ENCODE peak calls at places on chromosomes 12 and 14, in five cellular contexts. W is NCI-H2029 treated with DMSO at 0.1 percent for 48 hours; E is NCI-H774; U is stimulated activated naive CD4-positive, alpha-beta T cell; T is lung microvascular endothelial cell. Z is an unnamed sample.
A peak's percentile ranks its signal among the peaks of the same experiment; 100 is the strongest.

GRCh38 chr12:45725631-45726593 is 3.6 kb upstream of the ARID2 start:
- DNase-seq in W (peak; percentile 28), E (peak; percentile 33), T (peak; percentile 68), U (peak; percentile 42), Z (no peak)

GRCh38 chr12:113688313-113688712 is 216.6 kb upstream of the LHX5 start:
- DNase-seq in W (no peak), E (no peak), T (no peak), U (no peak), Z (no peak)

GRCh38 chr12:39723831-39724230 is 104.2 kb upstream of the ABCD2 start:
- DNase-seq in W (no peak), T (peak; percentile 18), U (no peak), E (no peak), Z (no peak)

GRCh38 chr14:22178330-22178981 is 410.6 kb downstream of the DAD1 start:
- DNase-seq in E (no peak), U (peak; percentile 19), T (no peak), W (no peak), Z (no peak)

GRCh38 chr14:50531595-50532501 is 521 bp downstream of the MAP4K5 start:
- DNase-seq in T (peak; percentile 57), E (no peak), U (no peak), W (no peak), Z (no peak)

GRCh38 chr12:121009744-121010143 is 6.5 kb downstream of the C12orf43 start:
- DNase-seq in U (no peak), W (no peak), E (no peak), T (no peak), Z (no peak)

GRCh38 chr14:54502602-54503001 is 7.1 kb upstream of the CGRRF1 start:
- DNase-seq in W (no peak), T (no peak), U (no peak), E (no peak), Z (no peak)

GRCh38 chr12:92769124-92769901 is 66.5 kb downstream of the PLEKHG7 start:
- DNase-seq in E (no peak), U (no peak), W (no peak), T (peak; percentile 91), Z (no peak)

GRCh38 chr12:121038861-121039654 is at the start of gene OASL:
- DNase-seq in W (no peak), U (peak; percentile 38), T (peak; percentile 28), E (no peak), Z (no peak)

GRCh38 chr14:105528859-105529505 is 2.6 kb downstream of the TMEM121 start:
- DNase-seq in U (no peak), W (no peak), T (no peak), E (no peak), Z (no peak)

GRCh38 chr12:93877446-93877845 is 200.3 kb downstream of the CRADD start:
- DNase-seq in T (no peak), W (no peak), E (no peak), U (no peak), Z (no peak)

GRCh38 chr14:50039734-50040400 is 76.5 kb downstream of the VCPKMT start:
- DNase-seq in W (no peak), U (no peak), T (peak; percentile 30), E (no peak), Z (no peak)

GRCh38 chr14:71049435-71050147 is 142.3 kb downstream of the PCNX1 start:
- DNase-seq in W (no peak), T (no peak), E (no peak), U (no peak), Z (no peak)

GRCh38 chr12:90090929-90091651 is 382.5 kb upstream of the ATP2B1 start:
- DNase-seq in E (no peak), U (no peak), W (no peak), T (peak; percentile 70), Z (no peak)

GRCh38 chr12:116525418-116526001 is 33.7 kb upstream of the MAP1LC3B2 start:
- DNase-seq in W (no peak), U (no peak), E (no peak), T (peak; percentile 73), Z (peak; percentile 75)

GRCh38 chr12:131452444-131452860 is 258.4 kb upstream of the SFSWAP start:
- DNase-seq in U (no peak), W (no peak), T (no peak), E (no peak), Z (no peak)

GRCh38 chr12:46483572-46484395 is 111.2 kb upstream of the SLC38A2 start:
- DNase-seq in W (no peak), U (no peak), E (no peak), T (peak; percentile 70), Z (no peak)

GRCh38 chr14:92930737-92931602 is 8.0 kb downstream of the CHGA start:
- DNase-seq in U (no peak), E (no peak), W (no peak), T (no peak), Z (no peak)

GRCh38 chr12:45674583-45674982 is 54.9 kb upstream of the ARID2 start:
- DNase-seq in E (no peak), T (peak; percentile 95), W (peak; percentile 70), U (no peak), Z (no peak)

GRCh38 chr14:73245401-73246325 is 8.4 kb downstream of the PAPLN start:
- DNase-seq in U (no peak), E (peak; percentile 39), T (peak; percentile 62), W (no peak), Z (no peak)

GRCh38 chr14:22812744-22813143 is 2.5 kb downstream of the SLC7A7 start:
- DNase-seq in E (no peak), U (no peak), W (no peak), T (no peak), Z (no peak)

GRCh38 chr12:56375598-56376434 is 13.2 kb upstream of the APOF start:
- DNase-seq in E (no peak), W (no peak), T (no peak), U (no peak), Z (no peak)

GRCh38 chr12:112013601-112014402 is 576 bp downstream of the ERP29 start:
- DNase-seq in E (peak; percentile 78), W (peak; percentile 52), T (peak; percentile 89), U (peak; percentile 52), Z (peak; percentile 78)

GRCh38 chr12:77485961-77486579 is 344.6 kb upstream of the NAV3 start:
- DNase-seq in W (no peak), E (no peak), U (no peak), T (no peak), Z (no peak)

GRCh38 chr14:68820119-68820518 is 27.3 kb upstream of the ZFP36L1 start:
- DNase-seq in E (no peak), W (no peak), T (no peak), U (no peak), Z (no peak)

GRCh38 chr14:102249041-102249440 is 55.9 kb downstream of the MOK start:
- DNase-seq in W (no peak), U (no peak), E (no peak), T (no peak), Z (no peak)

GRCh38 chr12:7376196-7376595 is 67.8 kb downstream of the CD163L1 start:
- DNase-seq in T (no peak), E (no peak), W (no peak), U (no peak), Z (no peak)

GRCh38 chr12:6233121-6233971 is 33.1 kb downstream of the CD9 start:
- DNase-seq in U (no peak), E (no peak), W (no peak), T (peak; percentile 52), Z (no peak)

GRCh38 chr12:50790081-50790480 is 26.2 kb downstream of the ATF1 start:
- DNase-seq in E (no peak), T (no peak), W (no peak), U (no peak), Z (no peak)

GRCh38 chr14:98167253-98167652 is 1104.7 kb downstream of the BCL11B start:
- DNase-seq in U (no peak), T (no peak), E (no peak), W (no peak), Z (no peak)

GRCh38 chr14:98137626-98138025 is 1134.4 kb downstream of the BCL11B start:
- DNase-seq in E (peak; percentile 68), T (no peak), U (peak; percentile 31), W (no peak), Z (no peak)

GRCh38 chr12:46661161-46661845 is 164.5 kb downstream of the SLC38A4 start:
- DNase-seq in W (peak; percentile 19), U (peak; percentile 32), E (peak; percentile 61), T (peak; percentile 96), Z (peak; percentile 62)

GRCh38 chr14:79836577-79836976 is 374.7 kb downstream of the DIO2 start:
- DNase-seq in T (no peak), W (no peak), E (no peak), U (no peak), Z (no peak)

GRCh38 chr12:16914853-16915252 is 308.9 kb upstream of the LMO3 start:
- DNase-seq in U (no peak), E (no peak), W (no peak), T (no peak), Z (no peak)

GRCh38 chr14:37585101-37585479 is 10.0 kb downstream of the FOXA1 start:
- DNase-seq in T (no peak), W (peak; percentile 67), U (no peak), E (peak; percentile 80), Z (no peak)

GRCh38 chr14:96264850-96265249 is 8.8 kb downstream of the BDKRB1 start:
- DNase-seq in T (peak; percentile 17), U (no peak), W (no peak), E (no peak), Z (no peak)

GRCh38 chr12:83365317-83365716 is 678.6 kb downstream of the TMTC2 start:
- DNase-seq in E (no peak), T (no peak), W (no peak), U (no peak), Z (no peak)